ENCODE peak calls at places on chromosomes 5 and 9, in six cellular contexts. One of them, this sample, is unnamed.

GRCh38 chr9:114693248-114693895 is 11.4 kb upstream of the TEX48 start:
- DNase-seq in glutamatergic neuron: no peak
- DNase-seq in A673: no peak
- DNase-seq in fibroblast of mammary gland: no peak
- DNase-seq in HCT116: no peak
- DNase-seq in fibroblast of pulmonary artery: no peak
- DNase-seq in this sample: no peak

GRCh38 chr5:133415906-133416305 is 196.4 kb downstream of the FSTL4 start:
- DNase-seq in glutamatergic neuron: no peak
- DNase-seq in A673: no peak
- DNase-seq in fibroblast of mammary gland: no peak
- DNase-seq in HCT116: no peak
- DNase-seq in fibroblast of pulmonary artery: no peak
- DNase-seq in this sample: no peak

GRCh38 chr5:180494510-180495181 is 467 bp downstream of the CNOT6 start:
- DNase-seq in glutamatergic neuron: peak
- DNase-seq in A673: peak
- DNase-seq in fibroblast of mammary gland: no peak
- DNase-seq in HCT116: no peak
- DNase-seq in fibroblast of pulmonary artery: no peak
- DNase-seq in this sample: peak

GRCh38 chr5:170782438-170782837 is 1.1 kb upstream of the GABRP start:
- DNase-seq in glutamatergic neuron: no peak
- DNase-seq in A673: no peak
- DNase-seq in fibroblast of mammary gland: no peak
- DNase-seq in HCT116: no peak
- DNase-seq in fibroblast of pulmonary artery: no peak
- DNase-seq in this sample: no peak

GRCh38 chr5:124702442-124703024 is 43.9 kb downstream of the ZNF608 start:
- DNase-seq in glutamatergic neuron: no peak
- DNase-seq in A673: peak
- DNase-seq in fibroblast of mammary gland: no peak
- DNase-seq in HCT116: no peak
- DNase-seq in fibroblast of pulmonary artery: no peak
- DNase-seq in this sample: no peak

GRCh38 chr9:35186524-35186923 is 24.7 kb downstream of the UNC13B start:
- DNase-seq in glutamatergic neuron: no peak
- DNase-seq in A673: peak
- DNase-seq in fibroblast of mammary gland: no peak
- DNase-seq in HCT116: no peak
- DNase-seq in fibroblast of pulmonary artery: no peak
- DNase-seq in this sample: no peak

GRCh38 chr9:125203259-125203658 is 2.9 kb downstream of the RABEPK start:
- DNase-seq in glutamatergic neuron: no peak
- DNase-seq in A673: peak
- DNase-seq in fibroblast of mammary gland: peak
- DNase-seq in HCT116: no peak
- DNase-seq in fibroblast of pulmonary artery: no peak
- DNase-seq in this sample: no peak

GRCh38 chr5:154276932-154277331 is 86.4 kb downstream of the GALNT10 start:
- DNase-seq in glutamatergic neuron: no peak
- DNase-seq in A673: no peak
- DNase-seq in fibroblast of mammary gland: peak
- DNase-seq in HCT116: no peak
- DNase-seq in fibroblast of pulmonary artery: peak
- DNase-seq in this sample: no peak

GRCh38 chr5:58983496-58983895 is 400.6 kb downstream of the RAB3C start:
- DNase-seq in glutamatergic neuron: no peak
- DNase-seq in A673: no peak
- DNase-seq in fibroblast of mammary gland: no peak
- DNase-seq in HCT116: no peak
- DNase-seq in fibroblast of pulmonary artery: no peak
- DNase-seq in this sample: no peak

GRCh38 chr9:99030082-99030481 is 74.8 kb upstream of the TGFBR1 start:
- DNase-seq in glutamatergic neuron: no peak
- DNase-seq in A673: no peak
- DNase-seq in fibroblast of mammary gland: peak
- DNase-seq in HCT116: no peak
- DNase-seq in fibroblast of pulmonary artery: peak
- DNase-seq in this sample: no peak

GRCh38 chr5:108315829-108316228 is 66.1 kb downstream of the FBXL17 start:
- DNase-seq in glutamatergic neuron: no peak
- DNase-seq in A673: no peak
- DNase-seq in fibroblast of mammary gland: no peak
- DNase-seq in HCT116: no peak
- DNase-seq in fibroblast of pulmonary artery: no peak
- DNase-seq in this sample: no peak

GRCh38 chr5:1512541-1513291 is 11.0 kb downstream of the LPCAT1 start:
- DNase-seq in glutamatergic neuron: peak
- DNase-seq in A673: no peak
- DNase-seq in fibroblast of mammary gland: no peak
- DNase-seq in HCT116: no peak
- DNase-seq in fibroblast of pulmonary artery: no peak
- DNase-seq in this sample: peak

GRCh38 chr9:27528278-27528885 is 1.2 kb downstream of the MOB3B start:
- DNase-seq in glutamatergic neuron: peak
- DNase-seq in A673: no peak
- DNase-seq in fibroblast of mammary gland: peak
- DNase-seq in HCT116: no peak
- DNase-seq in fibroblast of pulmonary artery: peak
- DNase-seq in this sample: peak

GRCh38 chr5:73858786-73859185 is 232.8 kb downstream of the ARHGEF28 start:
- DNase-seq in glutamatergic neuron: no peak
- DNase-seq in A673: no peak
- DNase-seq in fibroblast of mammary gland: no peak
- DNase-seq in HCT116: no peak
- DNase-seq in fibroblast of pulmonary artery: no peak
- DNase-seq in this sample: no peak

GRCh38 chr9:134216449-134216951 is 52.1 kb upstream of the RNU6ATAC start:
- DNase-seq in glutamatergic neuron: no peak
- DNase-seq in A673: no peak
- DNase-seq in fibroblast of mammary gland: no peak
- DNase-seq in HCT116: no peak
- DNase-seq in fibroblast of pulmonary artery: no peak
- DNase-seq in this sample: no peak

GRCh38 chr9:94068257-94068656 is 16.0 kb upstream of the PTPDC1 start:
- DNase-seq in glutamatergic neuron: no peak
- DNase-seq in A673: no peak
- DNase-seq in fibroblast of mammary gland: no peak
- DNase-seq in HCT116: no peak
- DNase-seq in fibroblast of pulmonary artery: no peak
- DNase-seq in this sample: no peak

GRCh38 chr5:150394103-150394502 is 18.6 kb downstream of the CD74 start:
- DNase-seq in glutamatergic neuron: no peak
- DNase-seq in A673: no peak
- DNase-seq in fibroblast of mammary gland: no peak
- DNase-seq in HCT116: no peak
- DNase-seq in fibroblast of pulmonary artery: peak
- DNase-seq in this sample: no peak

GRCh38 chr9:78786794-78787193 is 489.9 kb downstream of the PSAT1 start:
- DNase-seq in glutamatergic neuron: no peak
- DNase-seq in A673: no peak
- DNase-seq in fibroblast of mammary gland: no peak
- DNase-seq in HCT116: no peak
- DNase-seq in fibroblast of pulmonary artery: peak
- DNase-seq in this sample: no peak

GRCh38 chr9:113657765-113658564 is 194.4 kb downstream of the RGS3 start:
- DNase-seq in glutamatergic neuron: peak
- DNase-seq in A673: peak
- DNase-seq in fibroblast of mammary gland: peak
- DNase-seq in HCT116: peak
- DNase-seq in fibroblast of pulmonary artery: peak
- DNase-seq in this sample: peak

GRCh38 chr5:148193202-148193601 is 9.6 kb upstream of the SPINK6 start:
- DNase-seq in glutamatergic neuron: no peak
- DNase-seq in A673: no peak
- DNase-seq in fibroblast of mammary gland: no peak
- DNase-seq in HCT116: no peak
- DNase-seq in fibroblast of pulmonary artery: no peak
- DNase-seq in this sample: no peak

GRCh38 chr9:27088981-27089380 is 20.0 kb upstream of the TEK start:
- DNase-seq in glutamatergic neuron: no peak
- DNase-seq in A673: no peak
- DNase-seq in fibroblast of mammary gland: peak
- DNase-seq in HCT116: no peak
- DNase-seq in fibroblast of pulmonary artery: peak
- DNase-seq in this sample: no peak

GRCh38 chr9:23314247-23314646 is 511.8 kb downstream of the ELAVL2 start:
- DNase-seq in glutamatergic neuron: no peak
- DNase-seq in A673: no peak
- DNase-seq in fibroblast of mammary gland: no peak
- DNase-seq in HCT116: no peak
- DNase-seq in fibroblast of pulmonary artery: no peak
- DNase-seq in this sample: no peak

GRCh38 chr5:142613231-142613630 is 72.7 kb downstream of the FGF1 start:
- DNase-seq in glutamatergic neuron: no peak
- DNase-seq in A673: no peak
- DNase-seq in fibroblast of mammary gland: peak
- DNase-seq in HCT116: no peak
- DNase-seq in fibroblast of pulmonary artery: peak
- DNase-seq in this sample: no peak

GRCh38 chr5:81233080-81233634 is at the start of gene CKMT2:
- DNase-seq in glutamatergic neuron: peak
- DNase-seq in A673: no peak
- DNase-seq in fibroblast of mammary gland: peak
- DNase-seq in HCT116: no peak
- DNase-seq in fibroblast of pulmonary artery: peak
- DNase-seq in this sample: peak

GRCh38 chr9:80127920-80128319 is 556.2 kb downstream of the TLE4 start:
- DNase-seq in glutamatergic neuron: no peak
- DNase-seq in A673: no peak
- DNase-seq in fibroblast of mammary gland: no peak
- DNase-seq in HCT116: no peak
- DNase-seq in fibroblast of pulmonary artery: no peak
- DNase-seq in this sample: no peak

GRCh38 chr5:33855396-33855795 is 36.4 kb downstream of the ADAMTS12 start:
- DNase-seq in glutamatergic neuron: no peak
- DNase-seq in A673: no peak
- DNase-seq in fibroblast of mammary gland: no peak
- DNase-seq in HCT116: no peak
- DNase-seq in fibroblast of pulmonary artery: no peak
- DNase-seq in this sample: no peak

GRCh38 chr5:61334224-61335196 is 2.5 kb downstream of the ZSWIM6 start:
- DNase-seq in glutamatergic neuron: no peak
- DNase-seq in A673: peak
- DNase-seq in fibroblast of mammary gland: peak
- DNase-seq in HCT116: no peak
- DNase-seq in fibroblast of pulmonary artery: peak
- DNase-seq in this sample: no peak

GRCh38 chr5:115168829-115169391 is 798 bp downstream of the TRIM36 start:
- DNase-seq in glutamatergic neuron: peak
- DNase-seq in A673: peak
- DNase-seq in fibroblast of mammary gland: no peak
- DNase-seq in HCT116: no peak
- DNase-seq in fibroblast of pulmonary artery: no peak
- DNase-seq in this sample: peak

GRCh38 chr5:148928141-148928540 is 101.7 kb downstream of the ADRB2 start:
- DNase-seq in glutamatergic neuron: no peak
- DNase-seq in A673: no peak
- DNase-seq in fibroblast of mammary gland: no peak
- DNase-seq in HCT116: no peak
- DNase-seq in fibroblast of pulmonary artery: peak
- DNase-seq in this sample: no peak

GRCh38 chr5:175394601-175395000 is 49.4 kb downstream of the DRD1 start:
- DNase-seq in glutamatergic neuron: no peak
- DNase-seq in A673: no peak
- DNase-seq in fibroblast of mammary gland: no peak
- DNase-seq in HCT116: no peak
- DNase-seq in fibroblast of pulmonary artery: no peak
- DNase-seq in this sample: no peak

GRCh38 chr5:98839469-98840383 is 66.3 kb downstream of the RGMB start:
- DNase-seq in glutamatergic neuron: no peak
- DNase-seq in A673: peak
- DNase-seq in fibroblast of mammary gland: peak
- DNase-seq in HCT116: no peak
- DNase-seq in fibroblast of pulmonary artery: peak
- DNase-seq in this sample: no peak
- TF ChIP-seq CTCF in glutamatergic neuron: no peak
- TF ChIP-seq CTCF in A673: peak
- TF ChIP-seq CTCF in fibroblast of mammary gland: peak
- TF ChIP-seq CTCF in HCT116: no peak
- TF ChIP-seq CTCF in fibroblast of pulmonary artery: peak
- TF ChIP-seq CTCF in this sample: no peak

DNA sequence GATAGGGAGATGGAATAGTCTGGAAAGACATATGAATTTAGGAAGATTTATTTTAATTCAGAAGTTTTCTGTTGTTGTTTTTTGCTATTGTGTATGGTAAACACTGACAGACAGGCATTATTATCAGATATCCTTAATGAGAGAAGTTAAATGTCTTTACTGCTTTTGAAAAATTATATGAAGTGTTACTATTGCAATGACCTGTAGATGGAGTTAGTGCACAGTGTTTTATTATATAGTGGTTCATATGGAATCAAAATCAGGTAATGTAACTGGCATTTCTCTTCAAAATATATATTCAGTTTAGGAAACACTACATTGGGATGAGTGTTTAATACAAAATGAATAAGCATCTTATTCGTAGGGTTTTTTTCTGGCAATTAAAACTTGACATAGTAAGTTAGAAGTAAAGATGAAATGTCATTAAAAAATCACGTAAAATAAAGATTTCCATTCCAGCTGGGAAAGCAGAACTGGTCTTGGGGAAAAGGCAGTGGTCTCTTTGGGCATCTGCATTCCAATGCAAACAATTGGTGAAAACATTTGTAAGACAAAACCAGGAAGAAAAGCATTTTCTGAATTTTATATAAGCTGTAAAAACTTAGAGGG is 3.9 kb downstream of the GABRA1 start:
- DNase-seq in glutamatergic neuron: no peak
- DNase-seq in A673: no peak
- DNase-seq in fibroblast of mammary gland: peak
- DNase-seq in HCT116: no peak
- DNase-seq in fibroblast of pulmonary artery: no peak
- DNase-seq in this sample: no peak
- TF ChIP-seq CTCF in glutamatergic neuron: peak
- TF ChIP-seq CTCF in A673: peak
- TF ChIP-seq CTCF in fibroblast of mammary gland: peak
- TF ChIP-seq CTCF in HCT116: no peak
- TF ChIP-seq CTCF in fibroblast of pulmonary artery: peak
- TF ChIP-seq CTCF in this sample: peak

DNA sequence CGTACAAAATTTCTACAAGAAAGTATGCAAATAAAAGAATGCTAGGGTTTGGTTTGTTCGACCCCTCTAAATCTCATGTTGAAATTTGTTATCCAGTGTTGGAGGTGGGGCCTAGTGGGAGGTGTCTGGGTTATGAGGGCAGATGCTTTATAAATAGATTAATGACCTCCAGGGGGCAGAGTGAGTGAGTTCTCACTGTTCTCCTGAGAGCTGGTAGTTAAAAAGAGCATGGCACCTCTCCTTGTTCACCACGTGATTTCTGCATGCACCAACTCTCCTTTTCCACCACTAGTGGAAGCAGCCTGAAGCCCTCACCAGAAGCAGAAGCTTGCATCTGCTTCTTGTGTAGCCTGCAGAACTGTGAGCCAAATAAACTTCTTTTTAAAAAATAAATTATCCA is 50.4 kb upstream of the FAM170A start:
- DNase-seq in glutamatergic neuron: no peak
- DNase-seq in A673: peak
- DNase-seq in fibroblast of mammary gland: peak
- DNase-seq in HCT116: peak
- DNase-seq in fibroblast of pulmonary artery: peak
- DNase-seq in this sample: peak
- TF ChIP-seq CTCF in glutamatergic neuron: peak
- TF ChIP-seq CTCF in A673: peak
- TF ChIP-seq CTCF in fibroblast of mammary gland: peak
- TF ChIP-seq CTCF in HCT116: peak
- TF ChIP-seq CTCF in fibroblast of pulmonary artery: no peak
- TF ChIP-seq CTCF in this sample: peak

GRCh38 chr9:121610638-121610953 is 40.8 kb upstream of the DAB2IP start:
- DNase-seq in glutamatergic neuron: no peak
- DNase-seq in A673: no peak
- DNase-seq in fibroblast of mammary gland: no peak
- DNase-seq in HCT116: no peak
- DNase-seq in fibroblast of pulmonary artery: no peak
- DNase-seq in this sample: no peak
- TF ChIP-seq CTCF in glutamatergic neuron: no peak
- TF ChIP-seq CTCF in A673: no peak
- TF ChIP-seq CTCF in fibroblast of mammary gland: no peak
- TF ChIP-seq CTCF in HCT116: no peak
- TF ChIP-seq CTCF in fibroblast of pulmonary artery: no peak
- TF ChIP-seq CTCF in this sample: no peak